ENCODE peak calls at places on chromosome 18, in four cellular contexts. D is IMR-90, C is neuronal stem cell, H is trophoblast cell. S is an unnamed sample.

GRCh38 chr18:40877096-40877495 is 1077.9 kb upstream of the PIK3C3 start:
- DNase-seq in H (peak), D (peak), C (no peak), S (peak)

GRCh38 chr18:21915546-21915945 is 175.0 kb downstream of the MIB1 start:
- DNase-seq in C (no peak), D (no peak), H (no peak), S (no peak)

GRCh38 chr18:48613589-48613988 is 74.8 kb downstream of the CTIF start:
- DNase-seq in H (no peak), D (peak), C (no peak), S (no peak)

GRCh38 chr18:37304012-37304680 is 261.5 kb downstream of the CELF4 start:
- DNase-seq in D (no peak), H (no peak), C (no peak), S (no peak)

GRCh38 chr18:35974181-35974580 is 1.7 kb downstream of the RMP24 start:
- DNase-seq in H (no peak), D (no peak), C (no peak), S (no peak)

GRCh38 chr18:61551586-61551985 is 218.4 kb downstream of the CDH20 start:
- DNase-seq in C (peak), D (peak), H (peak), S (peak)

GRCh38 chr18:35756506-35757117 is 175.1 kb downstream of the GALNT1 start:
- DNase-seq in D (peak), H (peak), C (peak), S (peak)

GRCh38 chr18:62781893-62782292 is 66.6 kb downstream of the PHLPP1 start:
- DNase-seq in D (peak), C (no peak), H (peak), S (peak)

DNA sequence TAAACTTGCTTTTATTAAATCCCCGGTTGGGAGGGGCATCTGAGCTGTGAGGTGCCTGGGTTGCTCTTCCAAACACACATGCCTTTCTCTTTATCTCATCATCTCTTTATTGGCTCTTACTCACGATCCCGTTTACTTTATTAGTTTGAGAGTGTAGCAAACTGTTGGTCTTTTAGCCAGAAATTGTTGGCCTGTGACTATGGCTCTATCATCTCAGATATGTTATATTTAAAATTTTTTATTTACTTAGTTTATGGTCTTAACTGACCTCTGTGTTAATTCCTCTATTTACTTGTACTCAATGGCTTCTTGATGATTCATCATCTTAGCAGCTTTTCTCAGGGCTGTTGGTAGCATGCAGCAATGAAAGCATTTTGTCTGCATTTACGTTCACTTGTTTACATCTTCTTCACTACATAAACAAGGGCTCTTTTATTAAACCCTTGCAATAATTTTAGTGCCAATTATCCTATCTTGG is 408.4 kb downstream of the HRH4 start:
- DNase-seq in C (no peak), D (peak), H (peak), S (peak)
- H3K4me2 ChIP-seq in C (no peak), D (no peak), H (no peak), S (no peak)

GRCh38 chr18:50878345-50879301 is at the start of gene ME2:
- DNase-seq in D (peak), H (peak), C (peak), S (peak)
- H4K91ac ChIP-seq in D (peak), H (peak), C (no peak), S (peak)

DNA sequence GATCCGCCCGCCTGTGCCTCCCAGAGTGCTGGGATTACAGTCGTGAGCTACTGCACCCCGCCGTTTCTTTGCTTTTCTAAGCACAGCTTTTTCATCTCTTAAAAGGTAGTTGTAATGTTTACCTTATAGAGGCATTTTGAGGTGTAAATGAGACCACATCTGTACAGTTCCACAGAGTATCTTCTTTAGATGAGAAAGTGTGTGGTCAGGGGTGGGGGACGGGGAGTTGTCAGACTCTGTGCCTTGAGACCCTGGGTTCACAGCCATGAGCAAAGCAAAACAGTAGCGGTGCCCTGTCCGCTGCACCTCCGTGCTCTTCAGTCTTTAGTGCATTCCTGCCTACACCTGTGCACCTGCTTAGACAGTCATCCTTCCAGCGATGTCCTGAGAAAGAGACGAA is 251.6 kb downstream of the ZNF407 start:
- DNase-seq in C (no peak), H (no peak), D (no peak), S (no peak)
- H3K4me2 ChIP-seq in C (no peak), H (no peak), D (no peak), S (no peak)

DNA sequence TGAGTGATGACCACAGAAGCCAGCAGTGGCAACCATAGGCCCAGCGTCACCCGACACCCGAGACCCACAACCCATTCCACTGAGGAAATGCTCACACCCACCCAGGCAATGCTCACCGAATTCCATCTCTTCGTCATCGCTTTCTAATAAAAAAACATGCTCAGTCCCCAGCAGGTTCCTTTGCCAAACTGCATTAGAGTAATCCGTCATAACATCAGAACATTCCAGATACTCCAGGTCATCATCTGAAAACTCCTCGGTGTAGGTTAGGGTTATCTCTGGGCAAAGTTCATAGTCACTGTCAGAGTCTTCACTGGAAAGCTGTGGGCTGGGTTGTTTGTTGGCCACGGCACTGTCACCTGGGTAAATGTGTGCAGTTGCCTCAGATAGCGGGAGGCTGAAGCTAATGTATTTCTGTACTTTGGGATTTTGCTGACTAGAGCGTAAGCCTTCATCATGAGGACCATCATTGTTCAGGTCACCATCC is 49.3 kb downstream of the ALPK2 start:
- DNase-seq in C (no peak), H (peak), D (peak), S (no peak)
- H4K91ac ChIP-seq in C (no peak), H (peak), D (peak), S (no peak)

GRCh38 chr18:50311573-50312106 is 24.1 kb upstream of the CXXC1 start:
- DNase-seq in H (no peak), C (no peak), D (no peak), S (no peak)
- H3K4me2 ChIP-seq in H (no peak), C (no peak), D (no peak), S (no peak)

GRCh38 chr18:8958660-8959059 is 143.8 kb upstream of the NDUFV2 start:
- DNase-seq in H (no peak), D (no peak), C (no peak), S (no peak)
- H4K91ac ChIP-seq in H (no peak), D (peak), C (no peak), S (no peak)

DNA sequence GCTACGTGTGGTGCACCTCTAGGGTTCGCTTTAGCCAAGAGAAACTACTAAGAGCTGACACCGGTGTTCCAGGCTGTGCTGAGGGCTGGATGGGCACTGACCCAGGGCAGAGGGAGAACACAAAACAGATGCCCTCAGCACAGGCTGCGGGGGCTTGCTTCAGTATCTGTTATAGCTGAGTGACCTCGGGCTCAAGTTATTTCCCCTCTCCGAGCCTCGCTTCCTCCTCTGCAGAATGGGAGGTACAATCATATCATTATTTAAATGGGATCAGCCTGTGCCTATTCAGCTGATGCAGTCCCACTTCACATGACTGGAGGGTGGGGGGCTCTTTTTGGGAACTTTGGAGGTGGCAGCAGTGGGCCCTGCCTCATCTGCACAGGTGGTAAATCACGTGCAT is 156.1 kb upstream of the APCDD1 start:
- DNase-seq in D (no peak), C (no peak), H (no peak), S (no peak)
- H3K4me2 ChIP-seq in D (no peak), C (no peak), H (no peak), S (no peak)

DNA sequence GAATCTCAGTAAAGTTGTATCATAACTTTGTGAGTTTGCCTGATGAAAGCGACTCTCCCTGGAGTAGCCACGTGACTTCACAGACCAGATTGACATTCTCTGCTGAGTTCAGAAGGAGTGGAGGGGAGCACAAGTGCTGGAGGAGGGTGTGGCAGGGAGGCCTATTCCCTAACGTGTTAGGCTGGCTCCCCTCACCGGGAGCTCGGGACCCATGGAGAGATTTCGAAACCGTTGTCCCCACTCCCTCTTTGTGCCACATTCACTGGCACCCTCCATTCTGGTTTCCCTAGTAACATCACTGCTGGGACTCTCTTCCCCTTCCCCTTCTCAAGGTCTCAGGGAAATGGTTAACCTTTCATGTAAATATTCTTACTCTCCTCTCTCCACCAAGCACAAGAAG is 279.9 kb downstream of the ALPK2 start:
- DNase-seq in D (no peak), H (no peak), C (no peak), S (no peak)
- H4K91ac ChIP-seq in D (no peak), H (no peak), C (no peak), S (no peak)

GRCh38 chr18:44508474-44508873 is 172.2 kb upstream of the SETBP1 start:
- DNase-seq in H (no peak), D (no peak), C (no peak), S (no peak)
- H3K4me2 ChIP-seq in H (no peak), D (no peak), C (no peak), S (no peak)

GRCh38 chr18:23844991-23845680 is 155.9 kb downstream of the LAMA3 start:
- DNase-seq in C (no peak), D (no peak), H (peak), S (no peak)
- H4K91ac ChIP-seq in C (no peak), D (peak), H (no peak), S (no peak)